ENCODE peak calls at places on chromosomes 13 and 19, in five cellular contexts. G is K562; J is CD4-positive, CD25-positive, alpha-beta regulatory T cell; Y is IMR-90; R is CD8-positive, alpha-beta memory T cell. N is an unnamed sample.

GRCh38 chr19:29623726-29624488 is 17.8 kb downstream of the POP4 start:
- DNase-seq in G (peak; percentile 38), Y (no peak), R (no peak), J (peak; percentile 71), N (no peak)

GRCh38 chr13:51291341-51291740 is 48.1 kb upstream of the SERPINE3 start:
- DNase-seq in G (no peak), Y (peak; percentile 30), R (no peak), J (no peak), N (no peak)

GRCh38 chr19:52935434-52935833 is 12.2 kb upstream of the ZNF888 start:
- DNase-seq in G (no peak), J (no peak), R (no peak), Y (peak; percentile 58), N (no peak)

GRCh38 chr13:109157275-109157674 is 527.9 kb downstream of the MYO16 start:
- DNase-seq in J (no peak), G (no peak), R (no peak), Y (no peak), N (no peak)

GRCh38 chr13:98222081-98222554 is 45.0 kb upstream of the RNF113B start:
- DNase-seq in J (no peak), Y (peak; percentile 77), G (no peak), R (no peak), N (no peak)

GRCh38 chr13:34748078-34748477 is 194.0 kb upstream of the NBEA start:
- DNase-seq in Y (no peak), G (no peak), J (no peak), R (no peak), N (no peak)

GRCh38 chr13:76019421-76020044 is 383.4 kb downstream of the LMO7 start:
- DNase-seq in R (no peak), G (no peak), J (no peak), Y (no peak), N (peak; percentile 30)

GRCh38 chr13:112690242-112690943 is 555 bp downstream of the ATP11A start:
- DNase-seq in Y (peak; percentile 44), R (peak; percentile 28), J (peak; percentile 47), G (peak; percentile 37), N (peak; percentile 73)

GRCh38 chr19:33435706-33436359 is 62.3 kb downstream of the CEBPG start:
- DNase-seq in J (no peak), R (no peak), G (no peak), Y (no peak), N (no peak)

GRCh38 chr13:70339738-70340137 is 231.5 kb upstream of the KLHL1 start:
- DNase-seq in J (no peak), G (no peak), R (no peak), Y (no peak), N (peak; percentile 8)

GRCh38 chr13:83839158-83839557 is 43.1 kb downstream of the SLITRK1 start:
- DNase-seq in G (no peak), Y (no peak), J (no peak), R (no peak), N (no peak)

GRCh38 chr19:15663245-15663644 is 9.6 kb upstream of the CYP4F12 start:
- DNase-seq in Y (no peak), J (no peak), R (no peak), G (no peak), N (no peak)
- H3K9me3 ChIP-seq in Y (peaks cover 11% of the 10 kb centered on the region), J (no peaks in the 10 kb centered on the region), R (no peaks in the 10 kb centered on the region), G (no peaks in the 10 kb centered on the region), N (no peaks in the 10 kb centered on the region)

GRCh38 chr13:93473441-93474270 is 247.0 kb downstream of the GPC6 start:
- DNase-seq in G (no peak), R (no peak), Y (peak; percentile 74), J (no peak), N (no peak)
- H3K27ac ChIP-seq in G (no peak overlapping the region), R (no peak overlapping the region), Y (peak overlapping the region; percentile 75), J (no peak overlapping the region), N (no peak overlapping the region)

GRCh38 chr19:37082307-37082706 is 4.1 kb downstream of the ZNF420 start:
- DNase-seq in Y (no peak), G (no peak), J (no peak), R (no peak), N (no peak)

DNA sequence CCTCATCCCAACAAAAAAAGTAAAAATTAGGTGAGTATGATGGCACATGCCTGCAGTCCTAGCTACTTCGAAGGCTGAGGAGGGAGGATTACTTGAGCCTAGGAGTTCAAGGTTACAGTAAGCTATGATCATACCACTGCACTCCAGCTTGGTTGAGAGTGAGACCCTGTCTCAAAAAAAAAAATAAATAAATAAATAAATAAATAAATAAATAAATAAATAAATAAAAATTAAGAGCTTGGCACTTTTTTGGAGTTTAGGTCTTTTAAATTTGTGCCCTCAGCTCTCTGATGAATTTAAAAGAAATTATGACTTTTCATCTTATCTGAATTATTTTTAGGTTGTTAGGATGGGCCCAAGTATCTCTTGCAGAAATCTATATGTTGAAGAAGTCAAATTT is 8.9 kb downstream of the ZNF420 start:
- DNase-seq in G (no peak), R (no peak), J (no peak), Y (no peak), N (no peak)
- H3K9me3 ChIP-seq in G (no peaks in the 10 kb centered on the region), R (peaks cover 14% of the 10 kb centered on the region), J (peaks cover 92% of the 10 kb centered on the region), Y (peaks cover 9% of the 10 kb centered on the region), N (peaks cover under 1% of the 10 kb centered on the region)

GRCh38 chr19:1277061-1277460 is 1.7 kb downstream of the FAM174C start:
- DNase-seq in Y (no peak), J (no peak), G (no peak), R (no peak), N (no peak)
- H3K27ac ChIP-seq in Y (no peak overlapping the region), J (peak overlapping the region; percentile 96), G (no peak overlapping the region), R (no peak overlapping the region), N (no peak overlapping the region)

GRCh38 chr13:21944610-21945009 is 273.7 kb downstream of the FGF9 start:
- DNase-seq in J (no peak), G (no peak), Y (no peak), R (no peak), N (no peak)
- H3K9me3 ChIP-seq in J (peaks cover 25% of the 10 kb centered on the region), G (no peaks in the 10 kb centered on the region), Y (peaks cover 18% of the 10 kb centered on the region), R (no peaks in the 10 kb centered on the region), N (peaks cover 30% of the 10 kb centered on the region)

GRCh38 chr13:49956131-49956530 is 20.0 kb upstream of the SPRYD7 start:
- DNase-seq in J (no peak), R (no peak), Y (no peak), G (no peak), N (no peak)

GRCh38 chr13:49954674-49955455 is 18.7 kb upstream of the SPRYD7 start:
- DNase-seq in Y (peak; percentile 28), J (no peak), R (no peak), G (no peak), N (no peak)

GRCh38 chr13:49953560-49953959 is 17.4 kb upstream of the SPRYD7 start:
- DNase-seq in G (no peak), J (no peak), R (no peak), Y (no peak), N (no peak)

DNA sequence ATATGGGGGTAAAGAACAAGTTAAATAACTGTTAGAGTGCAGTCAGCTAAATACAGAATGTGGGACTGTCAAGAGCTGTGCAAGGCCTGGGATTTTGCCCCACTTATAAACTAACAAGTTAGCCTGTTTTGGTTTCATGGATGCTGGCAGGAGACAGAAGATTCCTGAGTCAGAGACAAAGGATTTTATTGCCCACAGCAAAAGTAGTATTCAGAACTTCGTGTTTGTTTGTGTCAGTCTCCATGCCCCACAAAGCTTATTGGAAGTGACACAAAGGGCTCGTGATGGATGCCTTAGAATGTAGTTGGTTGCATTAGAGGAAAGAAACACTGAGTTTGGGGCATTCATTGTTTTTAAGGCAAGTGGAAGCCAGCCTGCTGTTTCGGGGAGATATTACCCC is 22.2 kb upstream of the SPRYD7 start:
- DNase-seq in R (no peak), Y (peak; percentile 11), J (no peak), G (no peak), N (no peak)
- H3K27ac ChIP-seq in R (no peak overlapping the region), Y (no peak overlapping the region), J (no peak overlapping the region), G (no peak overlapping the region), N (no peak overlapping the region)

GRCh38 chr19:57637379-57637778 is 4.4 kb downstream of the ZNF211 start:
- DNase-seq in Y (no peak), G (no peak), J (no peak), R (peak; percentile 4), N (no peak)
- H3K9me3 ChIP-seq in Y (peaks cover 36% of the 10 kb centered on the region), G (peaks cover 32% of the 10 kb centered on the region), J (peaks cover 75% of the 10 kb centered on the region), R (peaks cover 58% of the 10 kb centered on the region), N (peaks cover 9% of the 10 kb centered on the region)